ENCODE peak calls at places on chromosomes 5 and 9, in eight cellular contexts. W is brain microvascular endothelial cell, V is endothelial cell of umbilical vein, R is dorsolateral prefrontal cortex, C is heart left ventricle, J is MM.1S, N is hepatocyte, U is colonic mucosa. K is an unnamed sample. For H3K27me3, the result is how much of the 10 kb centered on the place peaks cover.

GRCh38 chr9:114434878-114435311 is 47.1 kb upstream of the AKNA start:
- DNase-seq in C (no peak), R (no peak), V (peak), U (no peak), N (peak), J (peak), W (peak), K (no peak)

GRCh38 chr5:157672976-157673375 is 1.6 kb downstream of the C5orf52 start:
- DNase-seq in N (no peak), C (no peak), W (no peak), J (no peak), V (no peak), U (no peak), R (no peak), K (no peak)

GRCh38 chr5:84303315-84303714 is 81.4 kb downstream of the EDIL3 start:
- DNase-seq in R (no peak), W (no peak), N (no peak), C (no peak), J (no peak), U (no peak), V (peak), K (no peak)

GRCh38 chr5:53739111-53739510 is 178.7 kb downstream of the NDUFS4 start:
- DNase-seq in W (no peak), U (no peak), J (no peak), V (no peak), C (no peak), R (no peak), N (no peak), K (no peak)

GRCh38 chr9:99120256-99120655 is 15.3 kb downstream of the TGFBR1 start:
- DNase-seq in R (no peak), V (no peak), N (no peak), W (no peak), C (no peak), J (no peak), U (no peak), K (no peak)

GRCh38 chr9:97349400-97349799 is 41.9 kb downstream of the CCDC180 start:
- DNase-seq in N (no peak), C (no peak), V (no peak), U (no peak), J (no peak), W (no peak), R (no peak), K (no peak)

GRCh38 chr5:27944471-27944870 is 906.1 kb upstream of the CDH9 start:
- DNase-seq in C (no peak), N (no peak), W (peak), U (no peak), R (no peak), J (no peak), V (no peak), K (no peak)

GRCh38 chr5:79070002-79070567 is 518 bp downstream of the BHMT2 start:
- DNase-seq in J (no peak), W (peak), V (peak), R (no peak), N (no peak), U (no peak), C (peak), K (peak)

GRCh38 chr5:95761771-95762680 is 30.9 kb downstream of the RHOBTB3 start:
- DNase-seq in U (no peak), N (no peak), J (no peak), C (no peak), V (peak), R (no peak), W (peak), K (no peak)

GRCh38 chr9:20988916-20989315 is 42.5 kb downstream of the HACD4 start:
- DNase-seq in J (no peak), V (peak), N (no peak), R (no peak), W (no peak), C (no peak), U (no peak), K (no peak)

GRCh38 chr9:113589890-113590289 is 126.4 kb downstream of the RGS3 start:
- DNase-seq in U (no peak), N (peak), C (no peak), J (no peak), R (no peak), V (peak), W (no peak), K (no peak)

GRCh38 chr5:96661101-96661840 is 905 bp upstream of the CAST start:
- DNase-seq in V (peak), C (peak), R (no peak), N (peak), J (peak), U (peak), W (peak), K (peak)

GRCh38 chr5:172771439-172772111 is 580 bp upstream of the DUSP1 start:
- DNase-seq in W (no peak), R (no peak), N (no peak), U (no peak), V (no peak), J (no peak), C (no peak), K (no peak)

GRCh38 chr5:169133500-169133899 is 167.4 kb downstream of the SLIT3 start:
- DNase-seq in N (no peak), C (no peak), J (no peak), W (no peak), R (no peak), V (no peak), U (no peak), K (no peak)

GRCh38 chr9:27518809-27519208 is 5.3 kb upstream of the IFNK start:
- DNase-seq in R (no peak), N (no peak), C (no peak), J (no peak), U (no peak), V (no peak), W (no peak), K (no peak)

GRCh38 chr9:108241384-108241783 is 614.4 kb downstream of the ACTL7B start:
- DNase-seq in N (no peak), U (no peak), R (no peak), W (no peak), C (no peak), V (no peak), J (no peak), K (no peak)

GRCh38 chr5:146565764-146566163 is 49.8 kb upstream of the GPR151 start:
- DNase-seq in C (no peak), R (peak), V (peak), W (peak), U (peak), J (peak), N (peak), K (no peak)

GRCh38 chr9:16406536-16407225 is 463.8 kb downstream of the BNC2 start:
- DNase-seq in J (no peak), U (no peak), C (no peak), W (no peak), N (no peak), R (no peak), V (no peak), K (no peak)

GRCh38 chr5:68482199-68482598 is 266.6 kb downstream of the PIK3R1 start:
- DNase-seq in V (no peak), C (no peak), W (no peak), R (peak), N (no peak), U (no peak), J (no peak), K (no peak)

GRCh38 chr5:33810491-33811120 is 81.2 kb downstream of the ADAMTS12 start:
- DNase-seq in V (peak), C (no peak), U (no peak), N (no peak), J (no peak), R (no peak), W (no peak), K (no peak)

GRCh38 chr9:22037954-22038690 is 29.0 kb upstream of the CDKN2B start:
- DNase-seq in N (no peak), W (no peak), C (no peak), R (no peak), J (no peak), U (no peak), V (peak), K (no peak)

GRCh38 chr5:55151923-55152842 is 7.8 kb upstream of the GPX8 start:
- DNase-seq in U (no peak), N (no peak), V (peak), J (no peak), C (no peak), W (peak), R (no peak), K (no peak)

GRCh38 chr9:104750185-104750762 is 2.8 kb downstream of the NIPSNAP3A start:
- DNase-seq in N (no peak), U (no peak), V (no peak), R (no peak), W (no peak), C (no peak), J (peak), K (no peak)

GRCh38 chr5:54469655-54470054 is 14.2 kb downstream of the HSPB3 start:
- DNase-seq in C (no peak), V (no peak), U (no peak), N (no peak), J (peak), R (no peak), W (no peak), K (no peak)

DNA sequence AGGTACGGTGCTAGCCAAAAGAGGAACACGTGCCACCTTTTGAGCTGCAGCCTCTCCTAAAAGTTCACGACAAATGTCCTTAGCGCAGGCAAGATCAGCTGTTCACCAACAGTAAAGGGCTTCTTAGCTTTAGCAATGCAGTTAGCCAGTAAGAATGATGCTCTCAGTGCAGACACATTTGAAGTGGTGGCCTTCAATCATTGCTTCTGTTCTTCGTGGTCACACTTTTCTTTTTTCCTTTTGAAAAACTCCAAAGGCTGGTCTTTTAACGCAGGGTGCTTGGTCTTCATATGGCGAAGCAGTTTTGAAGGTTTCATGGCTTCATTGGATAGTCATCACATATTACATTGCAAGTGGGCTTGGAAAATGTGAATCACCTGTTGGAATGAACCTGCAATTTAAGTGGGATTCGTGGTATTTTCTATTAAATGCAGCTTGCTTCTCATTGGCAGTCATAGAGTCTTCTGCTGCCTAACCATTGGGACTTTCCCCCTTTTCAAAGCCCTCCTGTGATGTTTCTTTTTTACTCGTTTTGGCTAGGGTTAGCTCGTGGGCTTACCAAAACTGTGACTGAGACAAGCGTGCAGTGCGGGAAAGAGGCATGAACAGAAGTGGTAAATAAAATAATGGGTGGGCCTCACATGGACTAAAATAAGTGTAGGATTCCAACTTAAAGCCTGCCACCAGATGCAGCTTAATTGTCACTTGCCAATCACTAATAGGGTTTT is 100.9 kb downstream of the MRPL36 start:
- DNase-seq in W (no peak), N (no peak), V (no peak), C (no peak), U (no peak), R (no peak), J (no peak), K (no peak)
- H3K27me3 ChIP-seq in W (under half), N (under half), V (under half), C (under half), U (under half), R (under half), J (under half), K (under half)

GRCh38 chr5:80125962-80126480 is 90.9 kb downstream of the THBS4 start:
- DNase-seq in V (no peak), J (no peak), C (no peak), R (no peak), W (peak), N (no peak), U (no peak), K (no peak)

GRCh38 chr5:80124519-80124918 is 89.4 kb downstream of the THBS4 start:
- DNase-seq in R (no peak), W (no peak), V (no peak), U (no peak), N (no peak), C (no peak), J (no peak), K (no peak)

GRCh38 chr5:80124111-80124510 is 89.0 kb downstream of the THBS4 start:
- DNase-seq in R (no peak), C (no peak), V (no peak), U (no peak), W (no peak), N (no peak), J (no peak), K (no peak)

GRCh38 chr5:80127037-80127642 is 92.0 kb downstream of the THBS4 start:
- DNase-seq in C (no peak), V (no peak), N (no peak), J (no peak), R (no peak), W (no peak), U (no peak), K (no peak)

GRCh38 chr5:80125022-80125961 is 90.1 kb downstream of the THBS4 start:
- DNase-seq in V (no peak), W (no peak), J (no peak), R (no peak), C (no peak), N (no peak), U (no peak), K (no peak)
- TF ChIP-seq CTCF in V (no peak), W (no peak), J (no peak), R (no peak), C (no peak), N (no peak), U (no peak), K (no peak)

DNA sequence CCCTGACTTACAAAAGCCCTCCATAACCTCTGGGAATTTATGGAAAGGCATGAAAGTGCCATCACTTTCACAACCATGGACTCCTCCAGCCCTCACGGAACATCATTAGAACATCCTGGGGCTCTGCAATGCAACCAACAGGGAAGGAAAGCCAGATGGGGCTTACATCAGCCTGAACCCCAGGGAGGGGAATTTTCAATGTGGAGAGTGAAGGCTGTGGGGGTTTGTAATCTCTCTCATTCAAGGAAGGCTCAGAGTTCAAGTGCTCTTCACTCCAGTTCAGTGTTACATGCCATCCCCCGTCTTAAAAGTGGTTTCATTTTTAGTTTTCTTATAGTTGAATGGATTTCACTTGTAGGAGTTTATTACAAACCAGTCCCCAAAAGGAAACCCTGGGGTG is 5.7 kb downstream of the SPRY4 start:
- DNase-seq in R (no peak), V (no peak), N (no peak), C (no peak), U (no peak), W (no peak), J (no peak), K (no peak)
- H3K27me3 ChIP-seq in R (under half), V (under half), N (under half), C (under half), U (under half), W (under half), J (under half), K (under half)

GRCh38 chr9:34158362-34158869 is 20.4 kb upstream of the UBAP1 start:
- DNase-seq in N (peak), V (no peak), J (no peak), C (no peak), R (no peak), U (no peak), W (peak), K (no peak)
- TF ChIP-seq CTCF in N (no peak), V (no peak), J (no peak), C (no peak), R (no peak), U (no peak), W (no peak), K (no peak)

GRCh38 chr9:126152622-126153362 is 173.8 kb upstream of the MVB12B start:
- DNase-seq in J (no peak), N (no peak), W (no peak), V (no peak), R (no peak), U (no peak), C (no peak), K (no peak)

GRCh38 chr9:126151671-126152050 is 175.0 kb upstream of the MVB12B start:
- DNase-seq in J (no peak), N (no peak), C (no peak), W (no peak), V (no peak), U (no peak), R (no peak), K (no peak)

GRCh38 chr9:126149661-126150060 is 177.0 kb upstream of the MVB12B start:
- DNase-seq in U (peak), V (no peak), C (no peak), N (no peak), R (no peak), W (no peak), J (no peak), K (no peak)

GRCh38 chr9:126150411-126151030 is 176.1 kb upstream of the MVB12B start:
- DNase-seq in C (no peak), N (no peak), J (no peak), U (no peak), W (no peak), V (no peak), R (no peak), K (no peak)

GRCh38 chr9:126151031-126151670 is 175.5 kb upstream of the MVB12B start:
- DNase-seq in W (no peak), V (no peak), C (no peak), J (no peak), N (no peak), R (no peak), U (peak), K (no peak)
- H3K27me3 ChIP-seq in W (under half), V (under half), C (under half), J (under half), N (under half), R (under half), U (under half), K (under half)

DNA sequence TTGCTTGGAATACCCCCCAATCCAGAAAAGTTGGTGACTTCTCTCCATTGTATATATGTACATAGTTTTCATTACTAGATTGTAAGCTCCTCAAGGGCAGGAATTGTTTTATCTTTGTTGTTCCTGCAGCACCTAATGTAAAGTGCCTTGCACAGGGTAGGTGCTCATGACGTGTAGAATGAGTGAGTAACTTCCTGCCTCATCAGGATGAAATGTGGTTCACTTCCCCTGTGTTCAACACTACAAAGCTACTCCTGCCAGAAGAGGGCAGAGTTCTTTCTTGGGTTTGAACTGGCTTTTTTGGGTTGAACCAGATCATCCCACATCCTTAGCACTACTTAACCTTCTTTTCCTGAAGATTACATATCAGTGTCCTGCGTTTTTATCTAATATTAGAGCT is 23.9 kb downstream of the GTF3C4 start:
- DNase-seq in J (no peak), V (no peak), C (no peak), W (peak), N (no peak), R (no peak), U (no peak), K (no peak)
- TF ChIP-seq CTCF in J (no peak), V (peak), C (no peak), W (peak), N (no peak), R (no peak), U (no peak), K (no peak)

GRCh38 chr5:149684371-149684770 is 45.7 kb upstream of the PPARGC1B start:
- DNase-seq in U (no peak), N (no peak), V (no peak), R (no peak), C (no peak), J (no peak), W (no peak), K (no peak)

GRCh38 chr5:149682532-149683076 is 47.5 kb upstream of the PPARGC1B start:
- DNase-seq in R (no peak), N (no peak), U (peak), C (no peak), V (no peak), W (no peak), J (no peak), K (no peak)

GRCh38 chr5:149685494-149685893 is 44.6 kb upstream of the PPARGC1B start:
- DNase-seq in C (no peak), N (no peak), V (no peak), W (no peak), U (no peak), R (no peak), J (no peak), K (no peak)

GRCh38 chr5:149688406-149688805 is 41.7 kb upstream of the PPARGC1B start:
- DNase-seq in N (no peak), R (no peak), W (no peak), C (no peak), J (no peak), U (no peak), V (no peak), K (no peak)

DNA sequence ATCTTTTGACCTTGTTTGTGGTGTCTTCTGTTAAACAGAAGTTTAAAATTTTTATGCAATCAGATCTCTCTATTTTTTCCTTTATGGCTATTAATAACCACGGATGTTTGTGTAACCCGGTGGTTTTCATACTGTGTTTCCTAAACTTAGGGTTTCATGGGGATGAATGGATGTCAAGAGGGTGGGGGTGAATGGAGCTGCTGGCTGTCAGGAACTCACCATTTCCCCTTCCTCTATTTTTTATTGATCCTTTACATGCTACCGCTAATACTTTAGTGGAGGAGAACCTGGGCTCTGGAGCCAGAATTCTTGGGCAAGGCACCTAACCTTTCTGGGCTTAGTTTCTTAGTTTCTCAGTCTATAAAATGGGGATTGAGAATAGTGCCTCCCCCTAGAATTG is 42.3 kb upstream of the PPARGC1B start:
- DNase-seq in N (no peak), U (no peak), C (no peak), W (no peak), J (no peak), R (no peak), V (no peak), K (no peak)
- H3K27me3 ChIP-seq in N (under half), U (under half), C (under half), W (under half), J (under half), R (under half), V (under half), K (under half)

GRCh38 chr9:94623253-94623652 is 16.1 kb downstream of the FBP1 start:
- DNase-seq in V (no peak), U (peak), N (peak), R (no peak), J (peak), W (no peak), C (no peak), K (no peak)
- TF ChIP-seq CTCF in V (no peak), U (peak), N (peak), R (no peak), J (peak), W (peak), C (no peak), K (no peak)

GRCh38 chr9:350354-350753 is 135.7 kb downstream of the DOCK8 start:
- DNase-seq in N (no peak), W (no peak), J (no peak), V (no peak), C (no peak), U (no peak), R (no peak), K (no peak)

GRCh38 chr9:357560-357959 is 142.9 kb downstream of the DOCK8 start:
- DNase-seq in V (no peak), N (no peak), U (no peak), W (no peak), J (no peak), R (no peak), C (no peak), K (no peak)

GRCh38 chr9:354453-354852 is 139.8 kb downstream of the DOCK8 start:
- DNase-seq in N (no peak), U (no peak), R (no peak), C (no peak), J (no peak), V (no peak), W (no peak), K (no peak)

GRCh38 chr9:351916-352315 is 137.3 kb downstream of the DOCK8 start:
- DNase-seq in R (no peak), V (no peak), C (no peak), N (no peak), U (no peak), W (no peak), J (no peak), K (no peak)

DNA sequence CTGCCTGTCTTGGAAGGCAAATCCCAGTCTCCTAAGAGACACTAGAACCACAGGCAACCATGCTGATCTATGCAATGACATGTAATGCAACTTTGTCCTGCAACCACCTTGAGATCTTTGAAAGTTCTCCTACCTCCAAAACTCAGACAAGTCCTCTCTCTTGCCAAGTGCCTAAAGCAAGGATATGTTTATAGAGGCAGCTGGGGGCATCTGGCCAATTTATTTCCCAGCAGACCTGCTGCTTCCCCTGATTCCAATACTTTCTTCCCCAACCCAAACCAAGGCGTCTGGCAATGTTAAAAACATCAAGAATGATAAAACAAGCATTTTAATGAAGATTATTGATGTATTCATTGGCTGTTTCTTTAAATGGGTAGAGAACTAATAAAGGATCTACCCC is 138.4 kb downstream of the DOCK8 start:
- DNase-seq in R (no peak), V (no peak), W (no peak), J (no peak), U (no peak), C (no peak), N (no peak), K (no peak)
- H3K27me3 ChIP-seq in R (under half), V (under half), W (under half), J (under half), U (under half), C (under half), N (under half), K (under half)